ENCODE peak calls at places on chromosomes 11 and 22, in seven cellular contexts. R is IMR-90, O is H1, L is neuronal stem cell, I is H9, Y is mesendoderm, F is trophoblast cell. D is an unnamed sample.

GRCh38 chr11:110479445-110480101 is 49.8 kb downstream of the FDX1 start:
- DNase-seq in L (no peak), Y (no peak), O (no peak), R (peak), I (no peak), F (no peak), D (peak)

GRCh38 chr22:29149841-29150555 is 55.7 kb upstream of the EMID1 start:
- DNase-seq in Y (no peak), R (no peak), I (peak), F (no peak), L (no peak), O (no peak), D (no peak)

GRCh38 chr11:77127969-77128691 is at the start of gene MYO7A:
- DNase-seq in Y (peak), F (peak), R (peak), O (peak), L (peak), I (peak), D (peak)

GRCh38 chr11:58787903-58788302 is 56.2 kb upstream of the GLYAT start:
- DNase-seq in R (peak), Y (no peak), I (no peak), O (no peak), L (no peak), F (peak), D (no peak)

GRCh38 chr11:83629775-83630174 is 343.6 kb upstream of the CCDC90B start:
- DNase-seq in R (no peak), L (no peak), I (no peak), F (no peak), O (no peak), Y (no peak), D (no peak)

GRCh38 chr11:128757886-128758612 is 64.2 kb downstream of the FLI1 start:
- DNase-seq in I (no peak), O (no peak), L (no peak), R (no peak), F (no peak), Y (no peak), D (no peak)

GRCh38 chr11:15935370-15935769 is 421.0 kb downstream of the SOX6 start:
- DNase-seq in Y (no peak), F (no peak), I (no peak), O (no peak), R (no peak), L (no peak), D (no peak)

GRCh38 chr11:68313574-68314202 is 1.3 kb downstream of the LRP5 start:
- DNase-seq in O (no peak), I (peak), Y (no peak), L (no peak), R (peak), F (no peak), D (peak)

GRCh38 chr11:60866911-60867870 is at the start of gene ZP1:
- DNase-seq in Y (peak), F (no peak), I (no peak), R (no peak), L (no peak), O (no peak), D (no peak)

GRCh38 chr11:61141601-61142028 is 19.6 kb downstream of the VPS37C start:
- DNase-seq in L (no peak), F (no peak), Y (no peak), I (no peak), O (no peak), R (no peak), D (no peak)

GRCh38 chr11:117296881-117297280 is 5.7 kb downstream of the BACE1-AS start:
- DNase-seq in Y (no peak), F (no peak), I (no peak), O (no peak), R (no peak), L (no peak), D (no peak)

GRCh38 chr22:20615533-20616450 is 108.4 kb downstream of the MED15 start:
- DNase-seq in O (no peak), R (no peak), L (no peak), I (no peak), F (peak), Y (no peak), D (no peak)

GRCh38 chr11:47352556-47352955 is at the start of gene MYBPC3:
- DNase-seq in O (no peak), R (no peak), L (no peak), F (no peak), Y (no peak), I (no peak), D (no peak)

GRCh38 chr22:30253205-30253852 is 6.8 kb upstream of the LIF start:
- DNase-seq in L (no peak), R (peak), Y (no peak), O (no peak), F (no peak), I (no peak), D (no peak)

GRCh38 chr22:41243361-41243760 is 2.6 kb upstream of the CHADL start:
- DNase-seq in F (no peak), R (no peak), Y (no peak), L (no peak), O (no peak), I (no peak), D (no peak)

GRCh38 chr11:76523786-76524436 is 79.1 kb downstream of the EMSY start:
- DNase-seq in O (no peak), L (no peak), I (no peak), F (no peak), Y (no peak), R (no peak), D (no peak)

GRCh38 chr11:131228378-131228777 is 142.0 kb upstream of the NTM start:
- DNase-seq in O (no peak), F (no peak), Y (no peak), L (no peak), I (no peak), R (no peak), D (no peak)

DNA sequence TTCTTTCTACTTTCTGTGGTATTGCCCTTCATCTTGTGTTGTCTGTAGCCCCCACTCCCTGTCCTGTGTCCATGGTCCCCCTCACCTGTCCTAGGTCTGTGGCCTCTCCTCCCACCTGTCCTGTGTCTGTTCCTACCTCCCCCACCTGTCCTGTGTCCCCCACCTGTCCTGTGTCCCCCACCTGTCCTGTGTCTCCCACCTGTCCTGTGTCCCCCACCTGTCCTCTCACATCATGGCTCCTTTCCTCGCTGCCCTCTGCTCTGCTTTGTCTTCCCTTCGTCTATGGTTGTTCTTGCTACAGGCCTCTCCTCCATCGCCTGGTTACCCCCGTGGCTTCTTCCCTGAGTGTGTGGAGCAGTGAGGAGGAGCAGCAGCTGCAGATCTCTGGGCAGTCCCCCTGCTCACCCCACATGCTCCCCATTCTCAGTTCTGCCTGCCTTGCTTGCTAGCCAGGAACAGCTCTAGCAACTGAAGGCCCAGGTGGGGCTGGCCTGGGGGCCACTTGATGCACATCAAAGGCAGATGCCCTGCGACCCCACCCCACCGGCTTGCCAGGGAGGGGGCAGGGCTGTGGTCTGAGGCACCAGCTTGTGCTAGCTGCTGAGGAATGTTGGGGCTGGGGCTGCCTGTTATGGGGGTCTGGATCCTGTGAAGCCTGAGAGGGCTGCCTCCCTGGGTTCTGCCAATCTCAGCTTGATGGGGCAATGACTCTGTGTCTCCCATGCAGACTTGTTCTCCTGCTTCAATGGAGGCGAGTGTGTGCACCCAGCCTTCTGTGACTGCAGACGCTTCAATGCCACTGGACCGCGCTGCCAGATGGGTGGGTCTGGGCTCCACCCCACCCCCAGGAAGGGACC is 5.6 kb downstream of the OTOG start:
- DNase-seq in I (no peak), Y (no peak), F (no peak), R (peak), L (no peak), O (no peak), D (no peak)
- H2BK120ac ChIP-seq in I (no peak), Y (no peak), F (no peak), R (no peak), L (peak), O (no peak), D (no peak)

GRCh38 chr22:45278125-45278524 is 6.6 kb upstream of the UPK3A start:
- DNase-seq in Y (no peak), L (no peak), F (no peak), O (no peak), I (no peak), R (no peak), D (no peak)

GRCh38 chr22:45276507-45276906 is 8.2 kb upstream of the UPK3A start:
- DNase-seq in Y (no peak), O (no peak), I (no peak), R (no peak), F (no peak), L (no peak), D (no peak)

GRCh38 chr22:45280583-45280972 is 4.2 kb upstream of the UPK3A start:
- DNase-seq in R (no peak), Y (no peak), O (no peak), L (no peak), F (no peak), I (no peak), D (no peak)

GRCh38 chr22:45284705-45285305 is at the start of gene UPK3A:
- DNase-seq in L (peak), I (peak), Y (peak), R (no peak), O (peak), F (peak), D (peak)

DNA sequence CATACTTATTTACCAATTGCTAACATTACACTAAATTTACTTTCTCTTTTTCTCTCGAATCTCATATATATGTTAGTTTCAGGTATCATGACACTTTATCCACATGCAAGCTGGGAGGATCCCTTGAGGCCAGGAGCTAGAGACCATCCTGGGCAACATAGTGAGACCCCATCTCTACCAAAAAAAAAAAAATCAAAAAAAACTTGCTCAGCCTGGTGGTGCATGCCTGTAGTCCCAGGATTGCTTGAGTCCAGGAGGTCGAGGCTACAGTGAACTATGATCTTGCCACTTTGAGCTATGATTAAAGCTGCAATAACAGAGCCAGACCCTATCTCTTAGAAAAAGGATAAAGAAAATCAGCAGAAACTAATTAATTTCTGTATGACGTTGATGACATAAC is 3.8 kb upstream of the UPK3A start:
- DNase-seq in I (no peak), F (no peak), R (no peak), Y (no peak), L (no peak), O (no peak), D (no peak)
- H2BK5ac ChIP-seq in I (no peak), F (no peak), R (no peak), Y (no peak), L (no peak), O (no peak), D (no peak)

GRCh38 chr11:834371-835316 is 1.9 kb downstream of the CD151 start:
- DNase-seq in O (no peak), I (peak), Y (no peak), R (peak), L (no peak), F (peak), D (peak)

GRCh38 chr11:832529-833113 is at the start of gene CD151:
- DNase-seq in I (peak), L (no peak), O (peak), F (peak), Y (peak), R (peak), D (peak)

GRCh38 chr11:831951-832528 is 712 bp upstream of the CD151 start:
- DNase-seq in O (no peak), I (no peak), R (no peak), Y (no peak), F (no peak), L (no peak), D (no peak)

GRCh38 chr11:833114-833791 is 501 bp downstream of the CD151 start:
- DNase-seq in O (peak), R (no peak), L (no peak), F (peak), I (no peak), Y (no peak), D (peak)

GRCh38 chr11:833849-834311 is 1.1 kb downstream of the CD151 start:
- DNase-seq in I (no peak), O (no peak), R (no peak), L (no peak), Y (no peak), F (no peak), D (no peak)
- H3K18ac ChIP-seq in I (no peak), O (no peak), R (no peak), L (peak), Y (no peak), F (peak), D (peak)

GRCh38 chr22:24517446-24517845 is 22.3 kb downstream of the UPB1 start:
- DNase-seq in R (no peak), O (no peak), I (no peak), F (no peak), L (no peak), Y (no peak), D (no peak)

GRCh38 chr22:24514241-24515024 is 19.3 kb downstream of the UPB1 start:
- DNase-seq in Y (no peak), O (no peak), F (no peak), I (no peak), R (no peak), L (no peak), D (no peak)

GRCh38 chr22:24515025-24515338 is 19.9 kb downstream of the UPB1 start:
- DNase-seq in I (no peak), F (no peak), R (no peak), O (no peak), Y (no peak), L (no peak), D (no peak)

GRCh38 chr22:24518228-24518627 is 23.1 kb downstream of the UPB1 start:
- DNase-seq in R (no peak), I (no peak), O (no peak), L (no peak), F (no peak), Y (no peak), D (no peak)

GRCh38 chr22:24516301-24516737 is 21.2 kb downstream of the UPB1 start:
- DNase-seq in Y (peak), F (peak), I (peak), R (peak), L (no peak), O (no peak), D (peak)
- H2BK120ac ChIP-seq in Y (no peak), F (no peak), I (no peak), R (peak), L (no peak), O (no peak), D (no peak)

D was measured in mesenchymal stem cell.